ENCODE peak calls at places on chromosomes 16 and 17, in five cellular contexts. J, M, P, D and Z are unnamed samples.

GRCh38 chr17:64449545-64449944 is 630 bp downstream of the MILR1 start:
- DNase-seq in J (no peak), M (no peak), P (no peak), D (no peak), Z (no peak)

GRCh38 chr16:88977028-88977844 is at the start of gene CBFA2T3:
- DNase-seq in J (no peak), M (peak; percentile 47), P (no peak), D (peak; percentile 32), Z (no peak)

GRCh38 chr16:5415123-5415522 is 317.5 kb upstream of the EEF2KMT start:
- DNase-seq in J (no peak), M (no peak), P (no peak), D (no peak), Z (no peak)

GRCh38 chr16:66435896-66436295 is 8.8 kb downstream of the BEAN1 start:
- DNase-seq in J (no peak), M (no peak), P (no peak), D (no peak), Z (no peak)

GRCh38 chr17:44350733-44351226 is 5.7 kb downstream of the GRN start:
- DNase-seq in J (peak; percentile 78), M (peak; percentile 85), P (peak; percentile 86), D (peak; percentile 82), Z (no peak)

GRCh38 chr16:80142276-80142675 is 398.5 kb upstream of the DYNLRB2 start:
- DNase-seq in J (no peak), M (no peak), P (no peak), D (no peak), Z (no peak)

GRCh38 chr16:84144301-84144858 is 597 bp downstream of the HSDL1 start:
- DNase-seq in J (peak; percentile 68), M (peak; percentile 61), P (peak; percentile 56), D (peak; percentile 23), Z (no peak)

GRCh38 chr16:6382787-6383515 is 949.7 kb upstream of the RBFOX1 start:
- DNase-seq in J (no peak), M (no peak), P (no peak), D (no peak), Z (no peak)

GRCh38 chr16:4123617-4124300 is 7.5 kb upstream of the ADCY9 start:
- DNase-seq in J (no peak), M (no peak), P (no peak), D (no peak), Z (no peak)

GRCh38 chr17:65228734-65229390 is 91.7 kb downstream of the RGS9 start:
- DNase-seq in J (peak; percentile 77), M (peak; percentile 22), P (peak; percentile 80), D (no peak), Z (no peak)

GRCh38 chr16:751152-752007 is 9.2 kb upstream of the MSLN start:
- DNase-seq in J (no peak), M (no peak), P (no peak), D (no peak), Z (no peak)

GRCh38 chr17:63840591-63841349 is 1.7 kb downstream of the SMARCD2 start:
- DNase-seq in J (no peak), M (no peak), P (no peak), D (no peak), Z (no peak)

GRCh38 chr17:44842748-44843147 is 4.9 kb upstream of the HIGD1B start:
- DNase-seq in J (no peak), M (no peak), P (no peak), D (no peak), Z (peak; percentile 68)

GRCh38 chr16:67395458-67396158 is 2.3 kb upstream of the TPPP3 start:
- DNase-seq in J (no peak), M (no peak), P (peak; percentile 28), D (no peak), Z (no peak)

GRCh38 chr16:28876973-28877641 is 1.2 kb upstream of the ATP2A1 start:
- DNase-seq in J (no peak), M (no peak), P (no peak), D (no peak), Z (no peak)

GRCh38 chr16:55651841-55652824 is 3.7 kb upstream of the SLC6A2 start:
- DNase-seq in J (no peak), M (no peak), P (no peak), D (no peak), Z (no peak)

GRCh38 chr17:79400989-79401703 is 209.7 kb downstream of the RBFOX3 start:
- DNase-seq in J (peak; percentile 70), M (peak; percentile 87), P (peak; percentile 89), D (peak; percentile 81), Z (peak; percentile 46)